ENCODE peak calls at places on chromosomes 7 and 10, in ten cellular contexts. Z is tibial nerve; O is upper lobe of right lung; I is GM10248; U is brain microvascular endothelial cell; A is fibroblast of pulmonary artery; M is fibroblast of mammary gland; S is GM20000; H is CD4-positive, alpha-beta T cell; B is GM23338. J is an unnamed sample.
A peak's percentile ranks its signal among the peaks of the same experiment; 100 is the strongest.

GRCh38 chr10:122374859-122375721 is 582 bp downstream of the PLEKHA1 start:
- DNase-seq in Z (no peak), O (peak; percentile 87), I (peak; percentile 67), U (peak; percentile 25), A (peak; percentile 42), M (peak; percentile 73), S (peak; percentile 79), H (peak; percentile 29), B (peak; percentile 66), J (peak; percentile 27)

GRCh38 chr7:85186083-85186520 is 754 bp downstream of the SEMA3D start:
- DNase-seq in Z (no peak), O (peak; percentile 62), I (peak; percentile 4), U (peak; percentile 18), A (peak; percentile 59), M (peak; percentile 43), S (no peak), H (no peak), B (peak; percentile 65), J (peak; percentile 6)

GRCh38 chr10:71957546-71958275 is 6.5 kb upstream of the CHST3 start:
- DNase-seq in Z (no peak), O (no peak), I (no peak), U (no peak), A (no peak), M (no peak), S (no peak), H (no peak), B (peak; percentile 58), J (no peak)

GRCh38 chr10:4526426-4526825 is 299.6 kb upstream of the AKR1E2 start:
- DNase-seq in Z (no peak), O (no peak), I (no peak), U (no peak), A (no peak), M (no peak), S (no peak), H (no peak), B (no peak), J (no peak)

GRCh38 chr7:2399848-2400587 is 3.4 kb upstream of the CHST12 start:
- DNase-seq in Z (peak; percentile 68), O (peak; percentile 75), I (no peak), U (peak; percentile 96), A (peak; percentile 98), M (peak; percentile 87), S (no peak), H (no peak), B (no peak), J (peak; percentile 99)

GRCh38 chr7:149748223-149748874 is 25.0 kb downstream of the ZNF467 start:
- DNase-seq in Z (no peak), O (no peak), I (no peak), U (no peak), A (peak; percentile 10), M (no peak), S (no peak), H (no peak), B (peak; percentile 88), J (no peak)

GRCh38 chr7:116984917-116985316 is 31.6 kb downstream of the ST7 start:
- DNase-seq in Z (no peak), O (no peak), I (peak; percentile 32), U (no peak), A (peak; percentile 50), M (peak; percentile 44), S (no peak), H (no peak), B (peak; percentile 61), J (no peak)

GRCh38 chr10:33365871-33366411 is 31.5 kb upstream of the NRP1 start:
- DNase-seq in Z (no peak), O (no peak), I (no peak), U (peak; percentile 93), A (peak; percentile 89), M (peak; percentile 98), S (no peak), H (no peak), B (no peak), J (peak; percentile 54)

GRCh38 chr7:90749774-90750173 is 153.7 kb downstream of the CDK14 start:
- DNase-seq in Z (no peak), O (no peak), I (no peak), U (peak; percentile 34), A (peak; percentile 42), M (peak; percentile 36), S (peak; percentile 49), H (no peak), B (peak; percentile 35), J (no peak)
- TF ChIP-seq CTCF in Z (peak; percentile 4), O (no peak), I (peak; percentile 41), U (peak; percentile 56), A (peak; percentile 36), M (peak; percentile 4), S (no peak), H (no peak), B (peak; percentile 51), J (peak; percentile 29)

GRCh38 chr7:41694490-41694889 is 8.4 kb downstream of the INHBA start:
- DNase-seq in Z (no peak), O (no peak), I (no peak), U (no peak), A (no peak), M (no peak), S (no peak), H (no peak), B (no peak), J (no peak)

GRCh38 chr7:41696323-41696916 is 6.5 kb downstream of the INHBA start:
- DNase-seq in Z (peak; percentile 76), O (peak; percentile 77), I (peak; percentile 31), U (peak; percentile 83), A (peak; percentile 90), M (peak; percentile 92), S (peak; percentile 41), H (no peak), B (peak; percentile 96), J (peak; percentile 53)

GRCh38 chr7:41695661-41696322 is 7.1 kb downstream of the INHBA start:
- DNase-seq in Z (no peak), O (no peak), I (no peak), U (peak; percentile 77), A (peak; percentile 89), M (peak; percentile 90), S (no peak), H (no peak), B (no peak), J (no peak)

GRCh38 chr7:41691286-41691966 is 11.5 kb downstream of the INHBA start:
- DNase-seq in Z (no peak), O (no peak), I (no peak), U (no peak), A (no peak), M (no peak), S (no peak), H (no peak), B (no peak), J (no peak)

DNA sequence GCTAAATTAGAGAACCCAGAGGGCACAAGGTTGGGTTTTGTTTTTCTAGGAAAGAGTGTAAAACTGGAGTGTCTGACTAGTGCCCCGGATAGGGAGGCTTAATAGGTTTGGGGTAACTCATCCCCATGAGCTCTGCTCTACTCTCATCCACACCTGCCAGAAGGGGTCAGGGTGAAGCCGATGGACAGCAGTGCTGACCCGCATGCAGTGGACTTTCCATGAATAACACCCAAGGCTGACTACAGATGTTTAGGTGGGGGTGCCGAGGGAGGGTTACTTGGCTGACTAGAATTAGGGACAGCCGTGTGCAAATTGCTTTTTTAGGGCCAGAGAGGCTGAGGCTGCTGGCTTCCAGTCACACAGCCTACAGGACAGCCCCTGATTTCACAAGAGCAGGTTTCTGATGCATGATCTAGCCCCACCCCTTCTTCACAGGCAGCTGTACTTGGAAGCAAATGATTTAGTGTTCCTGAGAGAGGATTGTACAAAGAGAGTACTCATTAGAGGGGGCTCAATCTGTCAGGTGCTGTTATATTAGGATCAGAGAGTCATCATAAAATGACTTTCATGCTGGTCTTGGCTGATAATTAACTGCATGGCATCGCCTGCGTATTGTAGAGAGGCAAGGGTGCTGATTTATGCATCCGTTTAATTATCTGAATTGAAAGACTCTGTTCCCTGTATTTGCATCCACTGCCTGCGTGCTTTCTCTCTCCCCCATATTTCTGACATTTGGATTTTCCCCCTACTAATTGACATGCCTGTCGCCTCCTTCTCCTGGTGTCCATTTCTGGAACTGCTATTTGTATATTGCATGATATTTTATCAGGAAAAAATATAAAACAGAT is 9.5 kb downstream of the INHBA start:
- DNase-seq in Z (no peak), O (no peak), I (no peak), U (no peak), A (peak; percentile 67), M (peak; percentile 72), S (no peak), H (no peak), B (no peak), J (no peak)
- TF ChIP-seq CTCF in Z (no peak), O (peak; percentile 12), I (no peak), U (peak; percentile 64), A (peak; percentile 55), M (peak; percentile 51), S (no peak), H (no peak), B (peak; percentile 48), J (peak; percentile 57)

GRCh38 chr7:105935250-105935649 is 27.8 kb upstream of the CDHR3 start:
- DNase-seq in Z (no peak), O (no peak), I (no peak), U (no peak), A (no peak), M (no peak), S (no peak), H (no peak), B (no peak), J (no peak)

GRCh38 chr7:105931179-105931578 is 31.9 kb upstream of the CDHR3 start:
- DNase-seq in Z (no peak), O (no peak), I (no peak), U (no peak), A (no peak), M (no peak), S (no peak), H (no peak), B (no peak), J (no peak)

GRCh38 chr7:105937411-105937810 is 25.7 kb upstream of the CDHR3 start:
- DNase-seq in Z (no peak), O (no peak), I (no peak), U (no peak), A (no peak), M (no peak), S (no peak), H (no peak), B (no peak), J (no peak)

GRCh38 chr7:105932835-105933477 is 30.1 kb upstream of the CDHR3 start:
- DNase-seq in Z (no peak), O (no peak), I (no peak), U (no peak), A (peak; percentile 54), M (peak; percentile 98), S (no peak), H (no peak), B (peak; percentile 56), J (peak; percentile 59)

DNA sequence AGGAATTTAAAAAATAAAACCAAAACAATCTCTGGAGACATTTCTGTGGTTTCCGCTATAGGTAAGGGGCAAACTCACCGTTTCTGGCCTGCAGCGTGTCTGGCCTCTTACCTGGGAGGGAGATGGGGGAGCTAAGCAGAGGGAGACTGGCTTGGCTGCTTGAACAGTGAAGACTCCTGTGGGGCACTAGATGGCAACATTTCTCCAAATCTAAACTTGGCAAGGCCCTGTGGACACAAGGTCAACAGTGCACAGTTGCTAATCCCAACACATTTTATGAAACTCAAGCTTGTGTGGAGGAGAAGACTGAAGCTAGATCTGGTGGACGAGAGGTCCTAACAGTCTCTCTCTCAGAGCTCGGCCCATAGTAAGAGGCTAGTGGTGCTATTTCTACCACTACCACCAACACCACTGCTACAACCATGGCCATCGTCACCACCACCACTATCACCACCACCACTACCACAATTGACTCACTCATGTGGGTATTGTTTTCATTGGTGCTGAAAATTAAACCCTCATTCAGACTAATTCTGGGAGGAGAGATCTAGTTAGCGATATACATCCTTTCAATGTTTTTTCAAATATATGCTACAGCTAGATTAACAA is 28.4 kb upstream of the CDHR3 start:
- DNase-seq in Z (no peak), O (no peak), I (no peak), U (no peak), A (peak; percentile 60), M (peak; percentile 80), S (no peak), H (no peak), B (peak; percentile 72), J (peak; percentile 13)
- TF ChIP-seq CTCF in Z (no peak), O (peak; percentile 46), I (no peak), U (peak; percentile 41), A (peak; percentile 28), M (peak; percentile 51), S (peak; percentile 6), H (no peak), B (peak; percentile 57), J (peak; percentile 35)

GRCh38 chr10:12711344-12711708 is 290.2 kb downstream of the CCDC3 start:
- DNase-seq in Z (no peak), O (no peak), I (no peak), U (no peak), A (no peak), M (no peak), S (no peak), H (no peak), B (no peak), J (no peak)
- TF ChIP-seq CTCF in Z (no peak), O (no peak), I (no peak), U (no peak), A (no peak), M (no peak), S (no peak), H (peak; percentile 56), B (no peak), J (no peak)